ENCODE peak calls at places on chromosomes 12 and 14, in four cellular contexts. T is MM.1S, J is GM23248, Y is GM23338. A is an unnamed sample.

GRCh38 chr14:71526388-71526787 is 405.8 kb upstream of the RGS6 start:
- DNase-seq in J (no peak), Y (no peak), T (no peak), A (no peak)

GRCh38 chr14:96213871-96214465 is 9.3 kb downstream of the BDKRB2 start:
- DNase-seq in J (no peak), Y (no peak), T (no peak), A (no peak)

GRCh38 chr12:57694459-57695019 is 607 bp downstream of the OS9 start:
- DNase-seq in J (peak; percentile 46), T (no peak), Y (no peak), A (no peak)

GRCh38 chr12:59084758-59085383 is 164.6 kb upstream of the LRIG3 start:
- DNase-seq in Y (peak; percentile 21), J (peak; percentile 65), T (no peak), A (no peak)

GRCh38 chr12:76422878-76423438 is 74.7 kb upstream of the BBS10 start:
- DNase-seq in Y (no peak), T (no peak), J (peak; percentile 64), A (no peak)

GRCh38 chr12:119061208-119061796 is 80.0 kb downstream of the SRRM4 start:
- DNase-seq in Y (peak; percentile 91), J (peak; percentile 47), T (peak; percentile 13), A (peak; percentile 53)

GRCh38 chr12:90974286-90974685 is 19.3 kb upstream of the CCER1 start:
- DNase-seq in J (peak; percentile 70), Y (no peak), T (no peak), A (no peak)

GRCh38 chr14:37090026-37090425 is 82.4 kb downstream of the SLC25A21 start:
- DNase-seq in J (peak; percentile 7), Y (peak; percentile 2), T (no peak), A (no peak)

GRCh38 chr12:58067610-58068387 is 126.4 kb downstream of the ATP23 start:
- DNase-seq in T (no peak), Y (no peak), J (peak; percentile 91), A (no peak)

GRCh38 chr12:123591702-123592481 is 7.5 kb downstream of the TMED2 start:
- DNase-seq in J (peak; percentile 56), Y (no peak), T (no peak), A (no peak)

GRCh38 chr12:96448287-96448686 is 41.1 kb upstream of the CFAP54 start:
- DNase-seq in T (no peak), J (peak; percentile 46), Y (no peak), A (no peak)

GRCh38 chr14:69711471-69712216 is 55.3 kb upstream of the SRSF5 start:
- DNase-seq in J (no peak), T (no peak), Y (no peak), A (no peak)

GRCh38 chr12:2416158-2416557 is 363.4 kb downstream of the CACNA1C start:
- DNase-seq in Y (no peak), T (no peak), J (no peak), A (no peak)

GRCh38 chr14:23376477-23377200 is at the start of gene CMTM5:
- DNase-seq in T (no peak), Y (peak; percentile 79), J (no peak), A (no peak)

GRCh38 chr14:52355016-52355430 is 40.9 kb downstream of the PTGER2 start:
- DNase-seq in J (peak; percentile 94), T (no peak), Y (no peak), A (no peak)

GRCh38 chr12:6538420-6539275 is 4.3 kb downstream of the GAPDH start:
- DNase-seq in Y (peak; percentile 49), T (peak; percentile 27), J (peak; percentile 50), A (peak; percentile 48)

GRCh38 chr14:71362282-71362681 is 455.0 kb downstream of the PCNX1 start:
- DNase-seq in Y (peak; percentile 37), J (no peak), T (no peak), A (no peak)

GRCh38 chr12:67647547-67648305 is 819 bp upstream of the DYRK2 start:
- DNase-seq in Y (peak; percentile 92), J (peak; percentile 93), T (peak; percentile 34), A (peak; percentile 53)

GRCh38 chr12:119020377-119021360 is 39.3 kb downstream of the SRRM4 start:
- DNase-seq in J (peak; percentile 2), Y (peak; percentile 97), T (no peak), A (peak; percentile 2)

GRCh38 chr14:71437870-71438269 is 494.4 kb upstream of the RGS6 start:
- DNase-seq in T (no peak), J (no peak), Y (no peak), A (no peak)

GRCh38 chr14:52267501-52268190 is at the start of gene PTGDR:
- DNase-seq in Y (peak; percentile 76), T (no peak), J (peak; percentile 53), A (no peak)

DNA sequence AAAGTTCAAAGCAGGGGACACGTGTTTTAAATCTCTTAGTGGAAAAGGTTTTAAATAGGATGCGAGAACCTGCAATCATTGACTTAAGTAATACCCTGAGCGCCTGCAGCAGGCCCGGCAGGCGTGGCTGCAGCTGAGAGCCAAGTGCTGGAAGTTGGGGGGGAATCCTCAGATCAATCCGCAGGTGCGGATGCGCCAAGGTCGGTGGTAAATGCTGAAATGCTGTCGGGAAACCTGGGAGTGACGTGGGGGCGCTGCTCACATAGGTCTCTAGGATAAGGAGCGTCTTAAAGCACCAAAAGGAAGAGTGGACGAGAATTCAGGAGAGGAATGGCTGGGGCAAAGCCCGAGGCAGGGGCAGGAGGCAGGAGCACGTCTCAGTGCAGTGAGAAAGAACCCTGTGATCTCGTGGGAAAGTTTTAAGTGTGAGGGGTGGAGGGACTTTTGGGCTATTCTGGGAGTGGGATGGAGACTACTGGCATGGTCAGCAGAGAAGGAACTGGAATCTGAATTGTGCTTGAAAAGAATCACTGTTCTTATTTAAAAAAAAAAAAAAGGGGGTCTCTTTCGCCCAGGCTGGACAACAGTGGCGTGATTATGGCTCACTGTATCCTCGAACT is 883 bp upstream of the CDCA4 start:
- DNase-seq in T (peak; percentile 16), J (peak; percentile 50), Y (peak; percentile 75), A (peak; percentile 64)
- H3K4me3 ChIP-seq in T (peak overlapping the region; percentile 70), J (peak overlapping the region; percentile 97), Y (peak overlapping the region; percentile 98), A (peak overlapping the region; percentile 85)

DNA sequence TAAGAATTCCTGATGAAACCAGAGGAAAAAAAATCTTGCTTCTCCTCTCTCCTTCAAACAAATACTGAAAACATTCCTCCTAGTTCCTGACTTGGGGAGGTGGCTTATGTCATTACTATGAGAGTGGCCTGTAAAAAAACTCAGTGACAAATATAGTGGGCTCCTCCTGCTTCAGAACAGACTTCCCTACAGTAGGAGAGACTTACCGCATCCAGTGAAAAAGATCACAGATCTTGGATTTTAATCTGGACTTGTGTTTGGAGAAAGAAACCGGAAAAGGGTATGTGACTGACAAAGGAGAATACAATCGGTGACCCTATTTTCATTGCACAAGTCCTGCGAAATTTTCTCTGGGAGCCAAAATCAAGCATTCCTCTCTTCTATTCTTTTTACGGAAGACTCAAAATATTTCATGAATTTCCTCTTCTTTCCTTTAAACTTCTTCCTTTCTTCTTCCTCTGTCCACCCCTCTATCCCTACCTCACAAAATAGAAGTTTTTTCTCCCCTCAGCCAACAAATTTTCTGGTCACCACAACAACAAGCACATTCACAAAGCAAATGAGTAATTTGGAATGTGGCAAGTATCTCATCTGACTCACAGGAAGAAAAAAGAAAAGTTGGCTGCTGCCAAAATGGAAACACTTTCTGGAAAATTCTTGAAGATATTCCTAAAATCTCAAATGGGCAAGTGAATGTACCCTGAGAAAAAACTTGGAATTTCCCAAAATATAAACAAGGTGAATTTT is 185.1 kb upstream of the CDKN3 start:
- DNase-seq in Y (no peak), J (peak; percentile 93), T (no peak), A (no peak)
- H3K4me1 ChIP-seq in Y (no peaks in the 10 kb centered on the region), J (peaks cover 69% of the 10 kb centered on the region), T (no peaks in the 10 kb centered on the region), A (no peaks in the 10 kb centered on the region)

GRCh38 chr14:59776468-59776867 is 94.1 kb downstream of the RTN1 start:
- DNase-seq in T (no peak), J (no peak), Y (no peak), A (no peak)
- H3K9me2 ChIP-seq in T (no peaks in the 10 kb centered on the region), J (no peaks in the 10 kb centered on the region), Y (no peaks in the 10 kb centered on the region), A (no peaks in the 10 kb centered on the region)

GRCh38 chr14:90827919-90828610 is 11.8 kb upstream of the TTC7B start:
- DNase-seq in T (peak; percentile 84), J (peak; percentile 95), Y (peak; percentile 97), A (no peak)
- H3K4me3 ChIP-seq in T (peak overlapping the region; percentile 67), J (peak overlapping the region; percentile 73), Y (peak overlapping the region; percentile 50), A (no peak overlapping the region)

DNA sequence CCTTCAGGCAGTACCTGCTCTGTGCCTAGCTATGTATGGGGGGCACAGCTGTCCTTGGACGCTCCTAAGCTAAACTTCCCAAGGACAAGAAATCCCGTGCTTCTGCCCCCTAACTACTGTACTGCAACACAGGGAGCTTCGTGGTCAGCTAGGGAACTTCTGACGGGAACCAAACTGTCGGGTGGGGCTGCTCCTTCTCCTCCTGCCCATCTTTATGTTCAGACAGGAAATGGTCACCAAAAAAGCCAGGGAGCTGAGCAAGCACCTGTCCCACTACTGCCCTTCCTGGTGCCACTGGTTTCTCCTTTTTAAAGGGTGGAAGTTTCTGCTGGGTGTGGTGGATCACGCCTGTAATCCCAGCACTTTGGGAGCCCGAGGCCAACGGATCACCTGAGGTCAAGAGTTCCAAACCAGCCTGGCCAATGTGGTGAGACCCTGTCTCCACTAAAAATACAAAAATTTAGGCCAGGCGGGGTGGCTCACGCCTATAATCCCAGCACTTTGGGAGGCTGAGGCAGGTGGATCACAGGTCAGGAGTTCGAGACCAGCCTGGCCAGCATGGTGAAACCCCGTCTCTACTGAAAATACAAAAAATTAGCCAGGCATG is 26.6 kb downstream of the PXN start:
- DNase-seq in Y (no peak), J (no peak), T (no peak), A (no peak)
- H3K4me1 ChIP-seq in Y (peaks cover 36% of the 10 kb centered on the region), J (peaks cover 77% of the 10 kb centered on the region), T (no peaks in the 10 kb centered on the region), A (peaks cover 6% of the 10 kb centered on the region)

GRCh38 chr14:73244541-73244940 is 7.2 kb downstream of the PAPLN start:
- DNase-seq in J (no peak), T (no peak), Y (no peak), A (no peak)

GRCh38 chr14:73249108-73249507 is 11.8 kb downstream of the PAPLN start:
- DNase-seq in Y (no peak), J (no peak), T (no peak), A (no peak)

GRCh38 chr14:73248294-73248868 is 11.1 kb downstream of the PAPLN start:
- DNase-seq in Y (no peak), J (peak; percentile 40), T (no peak), A (peak; percentile 83)

GRCh38 chr14:73245401-73246325 is 8.4 kb downstream of the PAPLN start:
- DNase-seq in J (no peak), T (no peak), Y (peak; percentile 86), A (peak; percentile 79)

DNA sequence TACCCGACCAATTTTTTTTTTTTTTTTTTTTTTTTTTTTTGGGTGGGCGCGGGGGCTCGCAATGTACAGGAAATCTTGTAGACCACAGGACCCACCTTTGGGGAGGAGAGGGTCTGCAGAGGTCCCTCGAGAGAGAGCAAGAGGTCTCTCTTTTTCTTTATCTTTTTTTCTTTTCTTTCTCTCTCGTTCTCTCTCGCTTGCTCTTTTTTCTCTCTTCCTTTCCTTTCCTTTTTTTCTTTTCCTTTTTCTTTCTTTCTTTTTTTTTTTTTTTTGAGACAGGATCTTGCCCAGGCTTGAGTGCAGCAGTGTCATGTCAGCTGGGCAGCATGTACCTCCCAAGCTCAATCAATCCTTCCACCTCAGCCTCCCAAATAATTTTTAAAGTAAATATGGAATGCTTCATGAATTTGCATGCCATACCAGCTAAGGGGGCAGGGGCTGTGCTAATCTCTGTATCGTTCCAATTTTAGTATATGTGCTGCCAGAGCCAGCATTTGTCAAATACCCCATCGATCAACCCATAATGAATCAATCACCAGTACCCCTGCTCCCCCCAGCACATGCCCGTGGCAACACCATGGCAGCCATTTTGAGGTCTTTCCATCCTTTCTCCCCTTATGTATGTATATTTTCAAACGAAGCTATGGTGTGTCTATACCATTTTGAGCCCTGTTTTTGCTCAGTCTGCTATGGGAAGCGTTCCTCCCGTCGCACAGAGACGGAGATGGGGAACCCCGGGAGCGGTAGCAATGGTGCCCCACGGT is 9.3 kb downstream of the PAPLN start:
- DNase-seq in T (no peak), Y (no peak), J (no peak), A (no peak)
- H3K9me2 ChIP-seq in T (no peaks in the 10 kb centered on the region), Y (no peaks in the 10 kb centered on the region), J (no peaks in the 10 kb centered on the region), A (no peaks in the 10 kb centered on the region)

A was measured in OCI-LY7.